ENCODE peak calls at places on chromosomes 11 and 22, in seven cellular contexts. R is transverse colon, E is right lobe of liver, D is mammary epithelial cell, J is GM23248, Z is lower lobe of right lung, L is psoas muscle. C is an unnamed sample.

GRCh38 chr11:119481667-119482400 is 58.9 kb upstream of the THY1 start:
- DNase-seq in J (peak; percentile 21), D (no peak), L (peak; percentile 64), E (no peak), R (peak; percentile 7), Z (no peak), C (no peak)

GRCh38 chr22:35749808-35750207 is 32.1 kb downstream of the APOL5 start:
- DNase-seq in D (no peak), Z (no peak), L (no peak), E (no peak), J (no peak), R (no peak), C (no peak)

GRCh38 chr11:65894034-65894591 is 3.6 kb downstream of the CCDC85B start:
- DNase-seq in E (peak; percentile 69), J (no peak), Z (peak; percentile 77), L (no peak), R (no peak), D (no peak), C (no peak)

GRCh38 chr22:17969732-17970131 is 54.6 kb downstream of the MICAL3 start:
- DNase-seq in D (peak; percentile 58), R (no peak), Z (no peak), E (no peak), J (peak; percentile 92), L (no peak), C (peak; percentile 86)

GRCh38 chr11:101686514-101686913 is 102.7 kb upstream of the TRPC6 start:
- DNase-seq in D (peak; percentile 85), L (no peak), E (no peak), R (no peak), J (peak; percentile 14), Z (no peak), C (no peak)

GRCh38 chr22:44172370-44173108 is 8.2 kb upstream of the PARVG start:
- DNase-seq in Z (peak; percentile 92), R (peak; percentile 54), L (peak; percentile 79), D (no peak), J (peak; percentile 71), E (peak; percentile 68), C (no peak)

GRCh38 chr22:21778705-21779363 is 43.2 kb upstream of the YPEL1 start:
- DNase-seq in J (peak; percentile 76), L (no peak), D (peak; percentile 14), E (no peak), R (no peak), Z (no peak), C (peak; percentile 74)

GRCh38 chr11:30143098-30143705 is 87.6 kb upstream of the FSHB start:
- DNase-seq in E (no peak), J (peak; percentile 41), D (peak; percentile 17), L (no peak), R (no peak), Z (no peak), C (peak; percentile 43)

GRCh38 chr11:61728066-61728939 is 24.1 kb upstream of the MYRF start:
- DNase-seq in D (no peak), R (no peak), J (no peak), E (no peak), L (no peak), Z (no peak), C (no peak)

GRCh38 chr22:38350444-38351359 is 33.5 kb upstream of the CSNK1E start:
- DNase-seq in Z (no peak), E (no peak), R (no peak), L (no peak), J (no peak), D (no peak), C (no peak)

GRCh38 chr22:36850016-36850415 is 10.8 kb upstream of the NCF4 start:
- DNase-seq in J (no peak), Z (no peak), L (no peak), D (no peak), E (no peak), R (no peak), C (no peak)

DNA sequence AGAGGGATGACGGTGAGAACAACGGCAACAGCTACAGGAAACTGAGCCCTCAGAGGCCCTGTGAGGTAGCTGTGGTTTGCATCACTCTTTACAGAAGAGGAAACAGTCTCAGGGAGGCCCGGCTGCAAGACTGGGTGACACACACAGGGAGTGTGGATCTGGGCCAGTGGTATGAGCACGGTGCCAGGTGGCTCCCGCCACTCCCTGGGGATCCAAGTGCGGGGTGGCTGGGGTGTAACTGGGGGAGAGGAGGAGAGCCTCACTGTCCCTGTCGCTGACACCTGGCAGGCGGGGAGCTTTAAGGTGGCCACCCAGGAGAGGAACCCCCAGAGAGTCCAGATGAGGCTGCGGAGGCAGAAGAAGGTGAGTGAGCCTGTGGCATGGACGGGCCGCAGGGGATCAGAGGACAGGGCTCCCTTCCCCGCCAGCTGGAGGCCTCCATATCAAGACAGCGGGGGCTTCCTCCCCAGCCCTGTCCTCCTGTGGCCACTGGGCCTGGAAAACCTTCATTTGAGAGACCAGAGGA is 5.6 kb downstream of the RGL4 start:
- DNase-seq in E (no peak), J (no peak), Z (peak; percentile 66), R (peak; percentile 52), L (peak; percentile 71), D (no peak), C (no peak)
- H3K4me3 ChIP-seq in E (no peak overlapping the region), J (no peak overlapping the region), Z (no peak overlapping the region), R (no peak overlapping the region), L (no peak overlapping the region), D (no peak overlapping the region), C (no peak overlapping the region)

GRCh38 chr11:96105197-96105895 is 181.4 kb upstream of the MTMR2 start:
- DNase-seq in J (peak; percentile 58), Z (no peak), R (no peak), E (no peak), L (no peak), D (peak; percentile 33), C (peak; percentile 33)

GRCh38 chr11:96103102-96103501 is 179.2 kb upstream of the MTMR2 start:
- DNase-seq in D (no peak), Z (no peak), R (no peak), E (no peak), J (peak; percentile 54), L (no peak), C (no peak)

GRCh38 chr11:96107143-96107829 is 183.4 kb upstream of the MTMR2 start:
- DNase-seq in J (no peak), R (no peak), E (no peak), Z (no peak), L (no peak), D (no peak), C (no peak)

GRCh38 chr11:96103721-96104120 is 179.8 kb upstream of the MTMR2 start:
- DNase-seq in L (no peak), E (no peak), Z (no peak), J (no peak), R (no peak), D (no peak), C (no peak)

DNA sequence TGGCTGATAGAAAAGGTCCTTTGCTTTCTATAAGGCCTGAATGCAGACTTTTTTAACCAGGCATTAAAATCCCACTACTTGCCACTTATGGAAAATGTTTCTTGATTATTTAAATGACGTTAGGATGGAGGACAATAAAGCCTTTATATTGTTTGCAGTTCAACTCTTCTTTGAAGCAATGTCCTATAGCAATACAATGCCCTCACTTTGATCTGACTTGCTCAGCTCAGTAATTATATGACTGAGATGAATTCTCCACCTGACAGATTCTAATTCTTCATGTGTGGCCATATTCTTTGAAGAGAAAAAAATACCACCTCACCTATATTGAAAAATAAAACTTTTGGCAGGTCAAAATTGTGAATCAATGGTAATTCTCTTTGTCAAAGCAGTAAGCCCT is 182.0 kb upstream of the MTMR2 start:
- DNase-seq in J (no peak), L (no peak), R (no peak), E (no peak), Z (no peak), D (no peak), C (no peak)
- H3K4me3 ChIP-seq in J (no peak overlapping the region), L (no peak overlapping the region), R (no peak overlapping the region), E (no peak overlapping the region), Z (no peak overlapping the region), D (no peak overlapping the region), C (no peak overlapping the region)

GRCh38 chr11:112623057-112623456 is 338.2 kb upstream of the NCAM1 start:
- DNase-seq in E (no peak), J (no peak), D (no peak), R (no peak), L (no peak), Z (no peak), C (no peak)

GRCh38 chr11:112627588-112628045 is 333.6 kb upstream of the NCAM1 start:
- DNase-seq in R (no peak), Z (no peak), E (no peak), L (no peak), D (peak; percentile 63), J (no peak), C (no peak)

GRCh38 chr11:112630496-112630895 is 330.7 kb upstream of the NCAM1 start:
- DNase-seq in R (no peak), E (no peak), L (no peak), Z (no peak), J (no peak), D (no peak), C (no peak)

GRCh38 chr11:112628676-112629075 is 332.5 kb upstream of the NCAM1 start:
- DNase-seq in L (no peak), E (no peak), D (no peak), Z (no peak), R (no peak), J (no peak), C (no peak)

GRCh38 chr11:112625816-112626215 is 335.4 kb upstream of the NCAM1 start:
- DNase-seq in L (no peak), J (no peak), E (no peak), R (no peak), D (peak; percentile 85), Z (no peak), C (no peak)
- H3K4me3 ChIP-seq in L (no peak overlapping the region), J (no peak overlapping the region), E (no peak overlapping the region), R (no peak overlapping the region), D (no peak overlapping the region), Z (no peak overlapping the region), C (no peak overlapping the region)

DNA sequence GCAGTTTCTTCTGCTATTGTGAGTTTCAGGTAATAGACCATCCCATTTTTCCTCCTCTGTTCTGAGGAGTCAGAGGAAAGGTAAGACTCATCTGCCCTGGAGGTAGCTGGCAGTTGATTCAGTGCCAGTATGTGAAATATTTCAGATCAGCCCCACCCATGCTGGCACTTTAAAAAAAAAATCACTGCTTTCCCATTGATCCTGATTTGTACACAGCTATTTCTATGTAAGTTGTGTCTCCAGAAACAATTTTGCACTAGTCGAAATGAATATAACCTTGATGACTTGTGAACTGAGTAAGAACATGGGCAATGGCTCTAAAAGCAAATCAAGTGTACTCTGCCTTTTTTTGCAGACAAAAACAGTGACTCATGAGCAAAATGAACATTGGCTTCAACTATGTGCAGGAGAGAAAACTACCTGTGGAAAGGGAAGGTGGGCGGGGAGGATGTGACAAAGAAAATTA is 82.0 kb upstream of the OR5AK2 start:
- DNase-seq in Z (no peak), D (peak; percentile 91), L (no peak), J (no peak), R (no peak), E (no peak), C (no peak)
- H3K4me3 ChIP-seq in Z (no peak overlapping the region), D (no peak overlapping the region), L (no peak overlapping the region), J (no peak overlapping the region), R (no peak overlapping the region), E (no peak overlapping the region), C (no peak overlapping the region)